ENCODE peak calls at places on chromosomes 2 and 18, in five cellular contexts. One of them, this sample, is unnamed.

GRCh38 chr18:657311-657997 is at the start of gene TYMS:
- DNase-seq in upper lobe of right lung: peak
- DNase-seq in epithelial cell of proximal tubule: peak
- DNase-seq in adipocyte: peak
- DNase-seq in right cardiac atrium: peak
- DNase-seq in this sample: peak

GRCh38 chr2:28269019-28269784 is 123.5 kb upstream of the FOSL2 start:
- DNase-seq in upper lobe of right lung: no peak
- DNase-seq in epithelial cell of proximal tubule: peak
- DNase-seq in adipocyte: no peak
- DNase-seq in right cardiac atrium: no peak
- DNase-seq in this sample: peak

GRCh38 chr2:141899740-141900139 is 231.1 kb downstream of the LRP1B start:
- DNase-seq in upper lobe of right lung: no peak
- DNase-seq in epithelial cell of proximal tubule: no peak
- DNase-seq in adipocyte: no peak
- DNase-seq in right cardiac atrium: no peak
- DNase-seq in this sample: no peak

GRCh38 chr2:28314968-28315367 is 77.7 kb upstream of the FOSL2 start:
- DNase-seq in upper lobe of right lung: no peak
- DNase-seq in epithelial cell of proximal tubule: no peak
- DNase-seq in adipocyte: no peak
- DNase-seq in right cardiac atrium: no peak
- DNase-seq in this sample: no peak

GRCh38 chr2:239212553-239213419 is 188.0 kb downstream of the HDAC4 start:
- DNase-seq in upper lobe of right lung: no peak
- DNase-seq in epithelial cell of proximal tubule: no peak
- DNase-seq in adipocyte: no peak
- DNase-seq in right cardiac atrium: no peak
- DNase-seq in this sample: no peak

GRCh38 chr2:85741811-85742507 is 11.8 kb upstream of the ATOH8 start:
- DNase-seq in upper lobe of right lung: peak
- DNase-seq in epithelial cell of proximal tubule: no peak
- DNase-seq in adipocyte: peak
- DNase-seq in right cardiac atrium: peak
- DNase-seq in this sample: peak

GRCh38 chr2:71067567-71068217 is 756 bp upstream of the NAGK start:
- DNase-seq in upper lobe of right lung: peak
- DNase-seq in epithelial cell of proximal tubule: no peak
- DNase-seq in adipocyte: peak
- DNase-seq in right cardiac atrium: peak
- DNase-seq in this sample: no peak

GRCh38 chr18:57809190-57809589 is 6.1 kb upstream of the ATP8B1 start:
- DNase-seq in upper lobe of right lung: no peak
- DNase-seq in epithelial cell of proximal tubule: no peak
- DNase-seq in adipocyte: no peak
- DNase-seq in right cardiac atrium: no peak
- DNase-seq in this sample: no peak

GRCh38 chr2:216151313-216152030 is 42.3 kb downstream of the XRCC5 start:
- DNase-seq in upper lobe of right lung: no peak
- DNase-seq in epithelial cell of proximal tubule: peak
- DNase-seq in adipocyte: peak
- DNase-seq in right cardiac atrium: no peak
- DNase-seq in this sample: peak

GRCh38 chr2:144350151-144350802 is 169.6 kb downstream of the ZEB2 start:
- DNase-seq in upper lobe of right lung: no peak
- DNase-seq in epithelial cell of proximal tubule: no peak
- DNase-seq in adipocyte: no peak
- DNase-seq in right cardiac atrium: no peak
- DNase-seq in this sample: peak

GRCh38 chr2:240934701-240935100 is 28.6 kb downstream of the CROCC2 start:
- DNase-seq in upper lobe of right lung: peak
- DNase-seq in epithelial cell of proximal tubule: no peak
- DNase-seq in adipocyte: no peak
- DNase-seq in right cardiac atrium: no peak
- DNase-seq in this sample: no peak

GRCh38 chr18:45447364-45448265 is 167.7 kb upstream of the SLC14A2 start:
- DNase-seq in upper lobe of right lung: no peak
- DNase-seq in epithelial cell of proximal tubule: peak
- DNase-seq in adipocyte: no peak
- DNase-seq in right cardiac atrium: no peak
- DNase-seq in this sample: no peak

GRCh38 chr2:124018894-124019293 is 6.2 kb upstream of the CNTNAP5 start:
- DNase-seq in upper lobe of right lung: no peak
- DNase-seq in epithelial cell of proximal tubule: no peak
- DNase-seq in adipocyte: no peak
- DNase-seq in right cardiac atrium: no peak
- DNase-seq in this sample: no peak

GRCh38 chr2:203804766-203805484 is 62.6 kb upstream of the CTLA4 start:
- DNase-seq in upper lobe of right lung: no peak
- DNase-seq in epithelial cell of proximal tubule: no peak
- DNase-seq in adipocyte: peak
- DNase-seq in right cardiac atrium: no peak
- DNase-seq in this sample: peak

GRCh38 chr18:5144629-5145028 is 52.4 kb downstream of the AKAIN1 start:
- DNase-seq in upper lobe of right lung: no peak
- DNase-seq in epithelial cell of proximal tubule: no peak
- DNase-seq in adipocyte: no peak
- DNase-seq in right cardiac atrium: no peak
- DNase-seq in this sample: peak

GRCh38 chr2:55518846-55519167 is 711 bp upstream of the CFAP36 start:
- DNase-seq in upper lobe of right lung: no peak
- DNase-seq in epithelial cell of proximal tubule: no peak
- DNase-seq in adipocyte: peak
- DNase-seq in right cardiac atrium: no peak
- DNase-seq in this sample: peak

DNA sequence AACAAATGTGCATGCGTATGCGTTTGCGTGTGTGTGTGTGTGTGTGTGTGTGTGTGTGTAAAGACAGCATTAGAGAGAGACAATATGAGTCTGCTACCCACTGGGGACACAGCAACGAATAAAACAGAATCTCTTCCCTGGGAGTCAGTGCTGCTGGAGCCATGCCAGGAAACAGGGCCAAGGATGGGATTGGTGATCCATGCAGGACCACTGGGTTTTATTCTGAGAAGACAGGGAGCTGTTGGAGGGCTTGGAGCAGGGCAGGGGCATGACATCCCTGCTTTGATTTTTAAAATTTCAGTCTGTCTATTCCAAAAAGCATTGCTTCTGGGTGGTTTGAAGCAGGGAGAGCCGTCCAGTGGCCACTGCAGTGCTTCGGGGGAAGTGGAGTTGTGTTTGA is 62.9 kb downstream of the PDCL3 start:
- DNase-seq in upper lobe of right lung: no peak
- DNase-seq in epithelial cell of proximal tubule: no peak
- DNase-seq in adipocyte: no peak
- DNase-seq in right cardiac atrium: no peak
- DNase-seq in this sample: no peak
- H3K4me3 ChIP-seq in upper lobe of right lung: no peak
- H3K4me3 ChIP-seq in epithelial cell of proximal tubule: no peak
- H3K4me3 ChIP-seq in adipocyte: no peak
- H3K4me3 ChIP-seq in right cardiac atrium: no peak
- H3K4me3 ChIP-seq in this sample: no peak

DNA sequence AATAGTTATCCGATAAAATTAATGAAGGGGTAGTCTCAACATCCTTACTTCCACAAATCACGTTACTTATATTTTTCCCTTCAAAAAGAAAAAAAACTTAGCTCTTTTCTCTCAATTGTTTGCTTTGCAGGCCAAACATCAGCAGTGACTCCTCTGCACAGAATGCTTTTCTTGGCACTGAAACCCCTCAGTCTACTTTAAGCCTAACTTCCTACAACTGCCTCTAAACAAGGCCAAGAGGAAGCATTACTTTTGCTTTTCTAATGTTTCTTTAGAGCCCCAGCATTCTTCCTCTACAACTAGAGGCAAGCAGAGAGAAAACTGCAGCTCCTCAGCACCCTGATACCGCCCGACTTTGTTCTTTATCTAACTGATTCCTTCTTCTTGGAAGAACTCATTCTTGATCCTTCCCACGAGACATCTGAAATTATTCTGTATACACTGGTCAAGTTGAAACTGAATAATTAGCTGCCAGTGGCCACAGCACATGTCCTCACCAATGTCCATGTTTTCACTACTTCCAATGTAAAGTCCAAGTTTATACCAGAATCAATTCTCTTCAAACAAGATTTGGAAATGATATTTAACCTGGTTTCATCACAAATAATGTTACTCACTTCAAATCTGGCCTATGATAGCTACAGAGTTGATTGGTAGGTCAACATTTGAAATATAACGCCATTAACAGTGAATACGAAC is 55.3 kb downstream of the DTNB start:
- DNase-seq in upper lobe of right lung: no peak
- DNase-seq in epithelial cell of proximal tubule: no peak
- DNase-seq in adipocyte: peak
- DNase-seq in right cardiac atrium: no peak
- DNase-seq in this sample: peak
- H3K4me3 ChIP-seq in upper lobe of right lung: no peak
- H3K4me3 ChIP-seq in epithelial cell of proximal tubule: no peak
- H3K4me3 ChIP-seq in adipocyte: peak
- H3K4me3 ChIP-seq in right cardiac atrium: no peak
- H3K4me3 ChIP-seq in this sample: no peak

GRCh38 chr18:68604256-68604655 is 110.7 kb downstream of the TMX3 start:
- DNase-seq in upper lobe of right lung: no peak
- DNase-seq in epithelial cell of proximal tubule: no peak
- DNase-seq in adipocyte: peak
- DNase-seq in right cardiac atrium: no peak
- DNase-seq in this sample: peak
- H3K4me3 ChIP-seq in upper lobe of right lung: no peak
- H3K4me3 ChIP-seq in epithelial cell of proximal tubule: no peak
- H3K4me3 ChIP-seq in adipocyte: no peak
- H3K4me3 ChIP-seq in right cardiac atrium: no peak
- H3K4me3 ChIP-seq in this sample: no peak

GRCh38 chr2:62202019-62202722 is 6.3 kb downstream of the B3GNT2 start:
- DNase-seq in upper lobe of right lung: no peak
- DNase-seq in epithelial cell of proximal tubule: no peak
- DNase-seq in adipocyte: no peak
- DNase-seq in right cardiac atrium: no peak
- DNase-seq in this sample: no peak

GRCh38 chr2:62200868-62201267 is 5.0 kb downstream of the B3GNT2 start:
- DNase-seq in upper lobe of right lung: no peak
- DNase-seq in epithelial cell of proximal tubule: no peak
- DNase-seq in adipocyte: no peak
- DNase-seq in right cardiac atrium: no peak
- DNase-seq in this sample: no peak

GRCh38 chr2:62199392-62200125 is 3.6 kb downstream of the B3GNT2 start:
- DNase-seq in upper lobe of right lung: no peak
- DNase-seq in epithelial cell of proximal tubule: no peak
- DNase-seq in adipocyte: peak
- DNase-seq in right cardiac atrium: no peak
- DNase-seq in this sample: peak

GRCh38 chr2:62201307-62201706 is 5.4 kb downstream of the B3GNT2 start:
- DNase-seq in upper lobe of right lung: no peak
- DNase-seq in epithelial cell of proximal tubule: no peak
- DNase-seq in adipocyte: peak
- DNase-seq in right cardiac atrium: no peak
- DNase-seq in this sample: no peak

DNA sequence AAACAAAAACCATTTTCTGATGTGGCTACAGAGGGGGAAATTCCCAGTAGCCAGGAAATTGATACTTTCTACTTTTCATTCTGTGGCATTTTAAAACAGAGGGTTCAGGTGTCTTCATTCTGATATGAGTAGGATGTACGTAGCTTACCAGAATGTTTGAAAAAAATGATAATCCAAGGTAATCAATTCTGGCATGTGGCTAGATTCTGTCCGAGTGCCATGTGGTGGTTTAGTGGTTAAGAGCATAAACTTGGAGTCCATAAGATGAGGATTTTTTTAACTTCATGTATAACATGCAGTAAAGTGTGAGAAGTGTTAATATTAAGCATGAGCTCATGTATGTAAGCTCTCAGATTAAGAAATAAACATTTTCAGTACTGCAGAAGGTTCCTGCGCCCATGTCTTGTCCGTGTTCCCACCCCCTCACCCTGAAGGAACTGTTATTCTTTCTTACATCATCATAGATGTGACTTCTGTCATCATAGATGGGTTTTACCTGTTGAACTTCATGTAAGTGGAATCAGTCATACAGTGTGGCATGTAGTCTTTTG is 4.5 kb downstream of the B3GNT2 start:
- DNase-seq in upper lobe of right lung: no peak
- DNase-seq in epithelial cell of proximal tubule: no peak
- DNase-seq in adipocyte: no peak
- DNase-seq in right cardiac atrium: no peak
- DNase-seq in this sample: no peak
- H3K4me3 ChIP-seq in upper lobe of right lung: no peak
- H3K4me3 ChIP-seq in epithelial cell of proximal tubule: no peak
- H3K4me3 ChIP-seq in adipocyte: no peak
- H3K4me3 ChIP-seq in right cardiac atrium: no peak
- H3K4me3 ChIP-seq in this sample: no peak

DNA sequence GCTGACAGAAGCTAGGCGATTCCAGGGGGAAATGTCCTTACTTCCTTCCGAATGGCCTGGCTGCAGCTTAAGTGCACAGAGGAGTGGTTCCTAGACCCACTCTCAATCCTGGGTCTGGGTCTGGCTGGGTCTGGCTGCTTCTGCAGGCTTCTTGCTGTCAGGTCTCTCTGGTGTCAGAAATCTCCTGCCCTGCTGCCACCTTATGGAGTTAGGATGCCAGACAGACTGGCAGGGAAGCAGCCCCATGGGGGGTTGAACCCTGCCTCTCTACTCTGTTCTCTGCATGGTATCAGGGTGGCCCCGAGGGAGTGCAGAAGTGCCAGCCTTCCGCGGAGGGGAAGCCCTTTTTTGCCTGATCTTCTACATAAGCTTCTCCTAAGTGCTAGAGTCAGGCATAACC is 89.4 kb downstream of the ZCCHC2 start:
- DNase-seq in upper lobe of right lung: no peak
- DNase-seq in epithelial cell of proximal tubule: no peak
- DNase-seq in adipocyte: no peak
- DNase-seq in right cardiac atrium: no peak
- DNase-seq in this sample: no peak
- H3K4me3 ChIP-seq in upper lobe of right lung: no peak
- H3K4me3 ChIP-seq in epithelial cell of proximal tubule: no peak
- H3K4me3 ChIP-seq in adipocyte: no peak
- H3K4me3 ChIP-seq in right cardiac atrium: no peak
- H3K4me3 ChIP-seq in this sample: no peak